ENCODE peak calls at places on chromosomes 16 and 17, in six cellular contexts. Q is T-cell; P is PC-3; G is left cardiac atrium; X is activated naive CD8-positive, alpha-beta T cell treated with anti-CD3 and anti-CD28 coated beads, Interleukin-2, amount 50 U/mL, for 24 hours; M is activated naive CD4-positive, alpha-beta T cell treated with anti-CD3 and anti-CD28 coated beads, Interleukin-2, amount 50 U/mL, for 72 hours. D is an unnamed sample.
A peak's percentile ranks its signal among the peaks of the same experiment; 100 is the strongest.

GRCh38 chr16:57842606-57843005 is 40.3 kb upstream of the KIFC3 start:
- ATAC-seq in Q (no peak), P (no peak), G (no peak), X (no peak), M (no peak), D (no peak)

GRCh38 chr17:10162034-10162433 is 36.4 kb downstream of the GAS7 start:
- ATAC-seq in Q (no peak), P (no peak), G (peak; percentile 62), X (peak; percentile 54), M (no peak), D (no peak)

GRCh38 chr17:50052822-50053653 is 2.9 kb upstream of the ITGA3 start:
- ATAC-seq in Q (no peak), P (no peak), G (peak; percentile 6), X (no peak), M (no peak), D (peak; percentile 6)

GRCh38 chr17:80962356-80963329 is 29.0 kb upstream of the CHMP6 start:
- ATAC-seq in Q (no peak), P (no peak), G (no peak), X (no peak), M (no peak), D (no peak)

GRCh38 chr16:69329369-69330285 is 761 bp downstream of the PDF start:
- ATAC-seq in Q (peak; percentile 61), P (peak; percentile 23), G (peak; percentile 53), X (peak; percentile 31), M (peak; percentile 58), D (peak; percentile 31)

GRCh38 chr17:49939318-49939717 is 29.7 kb upstream of the DLX4 start:
- ATAC-seq in Q (no peak), P (no peak), G (no peak), X (no peak), M (no peak), D (no peak)

GRCh38 chr17:64974750-64975317 is 55.6 kb upstream of the LRRC37A3 start:
- ATAC-seq in Q (no peak), P (no peak), G (no peak), X (peak; percentile 58), M (no peak), D (peak; percentile 11)

GRCh38 chr17:78766743-78767294 is 15.3 kb downstream of the CYTH1 start:
- ATAC-seq in Q (peak; percentile 31), P (peak; percentile 29), G (no peak), X (no peak), M (peak; percentile 6), D (no peak)

GRCh38 chr16:66036162-66036561 is 330.3 kb upstream of the CDH5 start:
- ATAC-seq in Q (no peak), P (no peak), G (peak; percentile 75), X (no peak), M (no peak), D (peak; percentile 11)

GRCh38 chr16:57244463-57244766 is 644 bp upstream of the ARL2BP start:
- ATAC-seq in Q (no peak), P (no peak), G (no peak), X (no peak), M (peak; percentile 63), D (peak; percentile 55)

GRCh38 chr16:3065742-3066439 is 451 bp downstream of the IL32 start:
- ATAC-seq in Q (peak; percentile 32), P (no peak), G (peak; percentile 29), X (peak; percentile 29), M (no peak), D (no peak)

GRCh38 chr16:10942352-10943297 is at the start of gene DEXI:
- ATAC-seq in Q (peak; percentile 84), P (peak; percentile 67), G (peak; percentile 77), X (peak; percentile 75), M (peak; percentile 84), D (peak; percentile 78)

D was measured in SK-N-SH treated with all-trans-retinoic acid at 6 μM for 48 hours.